ENCODE peak calls at places on chromosomes 11 and 22, in four cellular contexts. One of them, this sample, is unnamed.

GRCh38 chr11:2932850-2933251 is 3.6 kb upstream of the PHLDA2 start:
- DNase-seq in cardiac muscle cell: no peak
- DNase-seq in upper lobe of right lung: peak
- DNase-seq in left ventricle myocardium inferior: no peak
- DNase-seq in this sample: peak

GRCh38 chr11:85694385-85694980 is 8.5 kb upstream of the CCDC89 start:
- DNase-seq in left ventricle myocardium inferior: no peak
- DNase-seq in upper lobe of right lung: no peak
- DNase-seq in cardiac muscle cell: peak
- DNase-seq in this sample: no peak

GRCh38 chr11:33829430-33830141 is 55.3 kb upstream of the FBXO3 start:
- DNase-seq in left ventricle myocardium inferior: peak
- DNase-seq in upper lobe of right lung: no peak
- DNase-seq in cardiac muscle cell: peak
- DNase-seq in this sample: no peak

GRCh38 chr11:13316528-13316961 is 39.0 kb downstream of the BMAL1 start:
- DNase-seq in upper lobe of right lung: peak
- DNase-seq in cardiac muscle cell: peak
- DNase-seq in left ventricle myocardium inferior: no peak
- DNase-seq in this sample: no peak

GRCh38 chr11:126355926-126356897 is 726 bp downstream of the ST3GAL4 start:
- DNase-seq in cardiac muscle cell: no peak
- DNase-seq in left ventricle myocardium inferior: peak
- DNase-seq in upper lobe of right lung: peak
- DNase-seq in this sample: peak

GRCh38 chr11:119355091-119355843 is 8.8 kb upstream of the MFRP start:
- DNase-seq in left ventricle myocardium inferior: no peak
- DNase-seq in cardiac muscle cell: no peak
- DNase-seq in upper lobe of right lung: no peak
- DNase-seq in this sample: no peak

GRCh38 chr22:41833369-41834004 is 582 bp downstream of the SREBF2 start:
- DNase-seq in cardiac muscle cell: peak
- DNase-seq in left ventricle myocardium inferior: peak
- DNase-seq in upper lobe of right lung: peak
- DNase-seq in this sample: peak

GRCh38 chr11:59769086-59769485 is 13.9 kb downstream of the STX3 start:
- DNase-seq in left ventricle myocardium inferior: no peak
- DNase-seq in cardiac muscle cell: no peak
- DNase-seq in upper lobe of right lung: no peak
- DNase-seq in this sample: no peak

GRCh38 chr11:75577198-75577597 is 15.1 kb downstream of the SERPINH1 start:
- DNase-seq in cardiac muscle cell: no peak
- DNase-seq in upper lobe of right lung: peak
- DNase-seq in left ventricle myocardium inferior: no peak
- DNase-seq in this sample: no peak

GRCh38 chr11:23988381-23989006 is 508.4 kb upstream of the LUZP2 start:
- DNase-seq in left ventricle myocardium inferior: no peak
- DNase-seq in cardiac muscle cell: peak
- DNase-seq in upper lobe of right lung: no peak
- DNase-seq in this sample: no peak

GRCh38 chr11:73185680-73186293 is 32.3 kb upstream of the P2RY2 start:
- DNase-seq in upper lobe of right lung: no peak
- DNase-seq in left ventricle myocardium inferior: no peak
- DNase-seq in cardiac muscle cell: peak
- DNase-seq in this sample: no peak

GRCh38 chr11:29119116-29119515 is 897.7 kb downstream of the KCNA4 start:
- DNase-seq in left ventricle myocardium inferior: no peak
- DNase-seq in cardiac muscle cell: peak
- DNase-seq in upper lobe of right lung: no peak
- DNase-seq in this sample: no peak

GRCh38 chr22:41951898-41952474 is at the start of gene SMIM45:
- DNase-seq in upper lobe of right lung: no peak
- DNase-seq in cardiac muscle cell: peak
- DNase-seq in left ventricle myocardium inferior: no peak
- DNase-seq in this sample: no peak

GRCh38 chr22:49638788-49639187 is 188.9 kb downstream of the BRD1 start:
- DNase-seq in cardiac muscle cell: no peak
- DNase-seq in left ventricle myocardium inferior: no peak
- DNase-seq in upper lobe of right lung: no peak
- DNase-seq in this sample: no peak

GRCh38 chr11:35944503-35945136 is 758 bp downstream of the LDLRAD3 start:
- DNase-seq in cardiac muscle cell: peak
- DNase-seq in left ventricle myocardium inferior: no peak
- DNase-seq in upper lobe of right lung: peak
- DNase-seq in this sample: no peak

GRCh38 chr11:57800444-57801184 is 39.0 kb downstream of the CTNND1 start:
- DNase-seq in cardiac muscle cell: peak
- DNase-seq in upper lobe of right lung: no peak
- DNase-seq in left ventricle myocardium inferior: no peak
- DNase-seq in this sample: no peak

GRCh38 chr11:61908730-61909622 is 8.4 kb downstream of the RAB3IL1 start:
- DNase-seq in upper lobe of right lung: no peak
- DNase-seq in left ventricle myocardium inferior: peak
- DNase-seq in cardiac muscle cell: peak
- DNase-seq in this sample: peak

GRCh38 chr11:70738661-70739060 is 340.3 kb downstream of the CTTN start:
- DNase-seq in upper lobe of right lung: peak
- DNase-seq in left ventricle myocardium inferior: no peak
- DNase-seq in cardiac muscle cell: no peak
- DNase-seq in this sample: peak

GRCh38 chr11:27404427-27404826 is 41.4 kb upstream of the CCDC34 start:
- DNase-seq in upper lobe of right lung: no peak
- DNase-seq in left ventricle myocardium inferior: no peak
- DNase-seq in cardiac muscle cell: no peak
- DNase-seq in this sample: no peak

GRCh38 chr11:14253437-14253836 is 105.5 kb downstream of the RRAS2 start:
- DNase-seq in upper lobe of right lung: no peak
- DNase-seq in cardiac muscle cell: peak
- DNase-seq in left ventricle myocardium inferior: no peak
- DNase-seq in this sample: no peak

GRCh38 chr11:47111318-47111804 is 65.3 kb downstream of the ARFGAP2 start:
- DNase-seq in upper lobe of right lung: no peak
- DNase-seq in cardiac muscle cell: no peak
- DNase-seq in left ventricle myocardium inferior: no peak
- DNase-seq in this sample: no peak

GRCh38 chr11:66264893-66265292 is 3.5 kb upstream of the RAB1B start:
- DNase-seq in upper lobe of right lung: no peak
- DNase-seq in left ventricle myocardium inferior: no peak
- DNase-seq in cardiac muscle cell: no peak
- DNase-seq in this sample: no peak

GRCh38 chr11:69703711-69704507 is at the start of gene FGF19:
- DNase-seq in left ventricle myocardium inferior: no peak
- DNase-seq in cardiac muscle cell: no peak
- DNase-seq in upper lobe of right lung: no peak
- DNase-seq in this sample: no peak

GRCh38 chr11:130698174-130698573 is 218.1 kb downstream of the SNX19 start:
- DNase-seq in left ventricle myocardium inferior: no peak
- DNase-seq in cardiac muscle cell: no peak
- DNase-seq in upper lobe of right lung: no peak
- DNase-seq in this sample: no peak

GRCh38 chr11:7551571-7551970 is 37.8 kb downstream of the PPFIBP2 start:
- DNase-seq in upper lobe of right lung: no peak
- DNase-seq in left ventricle myocardium inferior: no peak
- DNase-seq in cardiac muscle cell: peak
- DNase-seq in this sample: no peak

GRCh38 chr11:78927511-78927910 is 352.8 kb upstream of the NARS2 start:
- DNase-seq in left ventricle myocardium inferior: no peak
- DNase-seq in upper lobe of right lung: no peak
- DNase-seq in cardiac muscle cell: no peak
- DNase-seq in this sample: no peak

GRCh38 chr11:112157274-112157766 is 6.6 kb downstream of the IL18 start:
- DNase-seq in cardiac muscle cell: peak
- DNase-seq in upper lobe of right lung: no peak
- DNase-seq in left ventricle myocardium inferior: no peak
- DNase-seq in this sample: no peak

GRCh38 chr11:71096751-71097388 is 155.5 kb downstream of the SHANK2 start:
- DNase-seq in upper lobe of right lung: no peak
- DNase-seq in cardiac muscle cell: no peak
- DNase-seq in left ventricle myocardium inferior: no peak
- DNase-seq in this sample: peak

GRCh38 chr22:31089101-31090100 is 8.3 kb downstream of the SMTN start:
- DNase-seq in upper lobe of right lung: no peak
- DNase-seq in left ventricle myocardium inferior: no peak
- DNase-seq in cardiac muscle cell: peak
- DNase-seq in this sample: no peak

DNA sequence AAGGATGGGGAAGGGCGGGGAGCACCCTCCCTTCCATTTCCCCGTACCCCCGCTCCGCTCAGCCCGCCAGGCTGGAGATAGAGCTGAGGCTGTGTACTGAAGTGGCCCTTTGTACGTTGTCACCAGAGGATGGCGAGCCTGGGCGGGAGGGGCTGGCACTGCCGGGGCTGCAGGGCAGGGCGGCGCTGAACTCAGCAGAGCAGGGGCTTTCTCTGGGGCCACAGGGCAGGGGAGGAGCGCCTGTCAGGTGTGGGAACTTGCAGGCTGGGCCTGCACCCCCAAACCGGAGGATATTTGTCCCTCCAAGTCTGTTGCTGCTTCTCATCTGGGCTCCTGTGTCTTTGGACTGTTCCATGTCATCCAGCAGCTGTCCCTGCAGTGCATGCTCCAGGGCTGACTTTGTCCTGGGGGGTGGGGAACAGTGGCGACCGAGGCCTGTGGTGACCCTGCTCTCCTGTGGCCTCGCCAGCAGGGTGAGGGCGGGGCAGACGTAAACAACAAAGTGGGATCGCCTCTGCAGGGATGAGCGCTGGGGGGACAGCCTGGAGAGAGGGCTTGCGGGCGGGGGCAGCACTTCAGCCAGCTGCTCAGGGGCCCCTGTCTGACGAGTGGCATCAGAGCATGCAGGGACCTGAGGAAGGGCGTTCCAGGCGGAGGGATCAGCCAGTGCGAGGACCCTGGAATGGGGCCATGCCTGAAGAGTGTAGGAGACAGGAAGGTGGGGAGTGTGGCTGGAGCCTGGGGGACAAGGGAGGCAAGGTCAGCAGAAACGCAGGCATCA is 13.1 kb downstream of the MGAT3 start:
- DNase-seq in cardiac muscle cell: no peak
- DNase-seq in upper lobe of right lung: no peak
- DNase-seq in left ventricle myocardium inferior: no peak
- DNase-seq in this sample: no peak
- TF ChIP-seq CTCF in cardiac muscle cell: no peak
- TF ChIP-seq CTCF in upper lobe of right lung: no peak
- TF ChIP-seq CTCF in left ventricle myocardium inferior: no peak
- TF ChIP-seq CTCF in this sample: no peak

GRCh38 chr11:67280341-67280790 is 8.7 kb upstream of the ANKRD13D start:
- DNase-seq in cardiac muscle cell: no peak
- DNase-seq in upper lobe of right lung: peak
- DNase-seq in left ventricle myocardium inferior: no peak
- DNase-seq in this sample: peak

GRCh38 chr11:67279589-67280340 is 9.3 kb upstream of the ANKRD13D start:
- DNase-seq in left ventricle myocardium inferior: no peak
- DNase-seq in upper lobe of right lung: peak
- DNase-seq in cardiac muscle cell: no peak
- DNase-seq in this sample: peak

GRCh38 chr11:67282155-67282875 is 6.8 kb upstream of the ANKRD13D start:
- DNase-seq in upper lobe of right lung: peak
- DNase-seq in left ventricle myocardium inferior: peak
- DNase-seq in cardiac muscle cell: no peak
- DNase-seq in this sample: peak

GRCh38 chr11:67281552-67282150 is 7.5 kb upstream of the ANKRD13D start:
- DNase-seq in upper lobe of right lung: peak
- DNase-seq in cardiac muscle cell: no peak
- DNase-seq in left ventricle myocardium inferior: no peak
- DNase-seq in this sample: peak

DNA sequence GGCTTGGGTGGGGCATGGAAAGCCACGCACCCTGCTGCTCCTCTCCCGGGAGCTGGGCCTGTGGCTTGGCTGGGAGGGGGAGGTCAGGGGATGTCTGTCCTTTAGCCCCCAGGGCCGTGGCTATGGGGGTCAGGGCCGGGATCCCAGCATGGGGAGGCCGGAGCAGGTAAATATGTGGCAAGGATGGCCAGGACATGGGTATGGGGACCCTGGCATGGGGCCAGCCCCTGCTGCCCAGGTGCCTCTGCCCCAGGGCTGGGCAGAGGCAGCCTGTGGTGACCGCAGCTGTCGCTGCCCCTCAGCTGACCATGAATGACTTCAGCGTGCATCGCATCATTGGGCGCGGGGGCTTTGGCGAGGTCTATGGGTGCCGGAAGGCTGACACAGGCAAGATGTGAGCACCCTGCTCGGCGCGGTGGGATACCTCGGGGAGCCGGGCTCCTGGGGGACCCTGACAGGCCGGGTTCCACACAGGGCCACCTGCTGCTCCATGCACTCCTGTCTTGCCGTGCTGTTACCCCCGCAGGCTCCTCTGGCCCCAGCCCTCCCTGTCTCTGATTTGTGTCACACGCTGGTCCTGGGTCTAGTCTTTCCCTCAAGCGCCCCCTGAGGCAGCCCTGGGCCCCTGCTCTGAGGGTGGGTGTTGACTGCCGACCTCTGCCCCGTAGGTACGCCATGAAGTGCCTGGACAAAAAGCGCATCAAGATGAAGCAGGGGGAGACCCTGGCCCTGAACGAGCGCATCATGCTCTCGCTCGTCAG is 8.1 kb upstream of the ANKRD13D start:
- DNase-seq in cardiac muscle cell: no peak
- DNase-seq in left ventricle myocardium inferior: peak
- DNase-seq in upper lobe of right lung: peak
- DNase-seq in this sample: peak
- TF ChIP-seq CTCF in cardiac muscle cell: no peak
- TF ChIP-seq CTCF in left ventricle myocardium inferior: no peak
- TF ChIP-seq CTCF in upper lobe of right lung: no peak
- TF ChIP-seq CTCF in this sample: no peak

DNA sequence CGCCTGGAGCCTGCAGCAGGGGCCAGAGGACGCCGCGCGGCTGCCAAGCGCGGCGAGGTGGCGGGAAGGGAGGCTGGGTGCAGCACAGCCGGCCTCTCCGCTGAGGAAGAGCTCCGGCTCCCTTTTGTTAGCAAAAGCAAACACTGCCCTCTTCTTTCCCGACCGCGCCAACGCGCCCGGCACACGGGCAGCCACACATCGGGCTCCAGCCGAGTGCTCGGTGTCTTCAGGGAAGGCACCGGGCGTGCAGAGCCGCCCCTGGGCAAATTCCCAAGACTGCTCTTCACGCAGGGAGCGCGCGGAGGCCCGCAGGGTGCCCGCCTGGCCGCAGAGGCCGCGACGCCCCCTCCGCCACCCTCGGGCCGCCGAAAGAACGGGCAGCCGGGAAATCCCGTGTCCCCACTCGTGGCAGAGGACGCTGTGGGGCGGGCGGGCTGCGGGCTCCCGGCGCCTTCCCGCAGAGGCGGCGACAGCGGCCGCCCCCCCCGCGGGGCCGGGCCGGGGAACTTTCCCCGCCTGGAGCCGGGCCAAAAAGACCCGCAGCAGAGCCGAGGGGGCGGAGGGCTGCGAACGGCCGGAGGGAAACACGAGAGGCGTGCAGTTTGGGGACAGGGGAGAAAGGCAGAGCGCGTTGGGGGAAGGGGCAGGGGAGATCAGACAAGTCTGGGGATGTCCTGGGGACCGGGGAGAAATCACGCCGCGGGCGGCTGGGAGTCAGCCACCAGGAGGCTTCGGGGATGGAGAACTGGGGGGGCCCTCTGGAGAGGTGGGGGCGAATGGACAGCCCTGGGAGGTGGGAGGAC is 931 bp downstream of the CADM1 start:
- DNase-seq in upper lobe of right lung: peak
- DNase-seq in left ventricle myocardium inferior: peak
- DNase-seq in cardiac muscle cell: peak
- DNase-seq in this sample: peak
- TF ChIP-seq CTCF in upper lobe of right lung: peak
- TF ChIP-seq CTCF in left ventricle myocardium inferior: peak
- TF ChIP-seq CTCF in cardiac muscle cell: peak
- TF ChIP-seq CTCF in this sample: peak

GRCh38 chr11:45180888-45181594 is 34.6 kb downstream of the PRDM11 start:
- DNase-seq in upper lobe of right lung: peak
- DNase-seq in cardiac muscle cell: peak
- DNase-seq in left ventricle myocardium inferior: peak
- DNase-seq in this sample: no peak
- TF ChIP-seq CTCF in upper lobe of right lung: no peak
- TF ChIP-seq CTCF in cardiac muscle cell: no peak
- TF ChIP-seq CTCF in left ventricle myocardium inferior: no peak
- TF ChIP-seq CTCF in this sample: peak